ENCODE peak calls at places on chromosome 12, in six cellular contexts. K is neuronal stem cell, W is HAP-1, E is stomach, U is brain microvascular endothelial cell, R is astrocyte. O is an unnamed sample.

GRCh38 chr12:60106207-60106606 is 510.4 kb downstream of the SLC16A7 start:
- DNase-seq in U (no peak), K (no peak), E (no peak), R (peak; percentile 18), W (no peak), O (peak; percentile 25)

GRCh38 chr12:49264873-49265792 is at the start of gene TUBA1C:
- DNase-seq in K (peak; percentile 85), U (peak; percentile 84), R (peak; percentile 87), W (peak; percentile 97), E (peak; percentile 95), O (peak; percentile 95)

GRCh38 chr12:50401383-50402155 is 884 bp downstream of the LARP4 start:
- DNase-seq in R (peak; percentile 50), U (no peak), K (peak; percentile 6), W (no peak), E (no peak), O (peak; percentile 77)

GRCh38 chr12:80192087-80192486 is 92.8 kb downstream of the OTOGL start:
- DNase-seq in W (no peak), R (no peak), K (no peak), U (no peak), E (no peak), O (no peak)

GRCh38 chr12:109910969-109911348 is 10.9 kb downstream of the TCHP start:
- DNase-seq in K (no peak), U (peak; percentile 32), E (no peak), R (peak; percentile 2), W (peak; percentile 78), O (peak; percentile 12)

GRCh38 chr12:7399089-7399488 is 44.9 kb downstream of the CD163L1 start:
- DNase-seq in W (no peak), U (no peak), K (no peak), R (no peak), E (no peak), O (no peak)

GRCh38 chr12:54750-55535 is 11.6 kb upstream of the IQSEC3 start:
- DNase-seq in R (no peak), K (no peak), U (no peak), E (no peak), W (no peak), O (no peak)

GRCh38 chr12:26941251-26941650 is 3.0 kb downstream of the FGFR1OP2 start:
- DNase-seq in R (no peak), E (no peak), U (no peak), W (no peak), K (no peak), O (no peak)

GRCh38 chr12:132495629-132496207 is 5.8 kb downstream of the FBRSL1 start:
- DNase-seq in R (no peak), W (no peak), E (no peak), U (no peak), K (no peak), O (no peak)

GRCh38 chr12:19158909-19159308 is 29.4 kb downstream of the PLEKHA5 start:
- DNase-seq in E (no peak), R (peak; percentile 41), K (no peak), W (no peak), U (no peak), O (peak; percentile 81)

DNA sequence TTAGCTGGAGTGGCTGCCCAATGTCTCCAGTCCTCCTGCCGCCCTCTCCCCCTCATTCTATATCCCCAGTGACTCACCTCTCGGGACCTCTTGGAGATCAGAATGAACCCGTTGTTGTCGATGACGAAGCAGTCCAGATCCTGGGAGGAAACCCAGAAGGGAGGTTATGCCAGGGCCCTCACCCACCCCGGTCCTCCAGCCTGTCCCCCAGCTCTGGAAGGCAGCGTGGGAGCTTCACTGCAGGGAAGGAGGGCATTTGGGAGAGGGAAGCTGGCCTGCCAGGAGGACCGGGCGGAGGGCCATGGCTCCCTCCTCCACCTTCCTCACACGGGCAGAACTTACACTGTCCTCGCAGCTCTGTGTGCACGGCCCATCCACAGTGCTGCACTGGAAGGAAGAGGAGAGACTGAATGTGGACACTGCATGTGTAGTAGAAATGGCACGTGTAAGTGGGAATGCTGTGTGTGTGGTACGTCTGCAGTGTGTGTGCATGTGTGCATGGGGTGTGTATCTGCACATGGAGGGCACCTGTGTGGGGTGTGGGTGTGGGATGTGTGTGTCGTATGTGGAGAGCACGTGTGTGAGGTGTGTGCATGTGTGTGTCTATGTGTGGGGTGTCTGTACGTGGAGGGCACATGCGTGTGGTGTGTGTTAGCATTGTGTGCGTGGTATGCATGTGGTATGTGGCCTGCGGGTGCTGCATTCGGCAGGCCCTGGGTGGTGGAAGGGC is 10.0 kb upstream of the LRTM2 start:
- DNase-seq in K (no peak), W (no peak), U (peak; percentile 65), E (no peak), R (peak; percentile 50), O (no peak)
- H3K4me3 ChIP-seq in K (peak overlapping the region; percentile 41), W (no peak overlapping the region), U (peak overlapping the region; percentile 3), E (no peak overlapping the region), R (no peak overlapping the region), O (no peak overlapping the region)

GRCh38 chr12:113056381-113056630 is 224 bp upstream of the DTX1 start:
- DNase-seq in E (no peak), K (no peak), R (no peak), U (no peak), W (no peak), O (no peak)
- H3K4me3 ChIP-seq in E (peak overlapping the region; percentile 46), K (peak overlapping the region; percentile 89), R (no peak overlapping the region), U (peak overlapping the region; percentile 9), W (peak overlapping the region; percentile 32), O (no peak overlapping the region)

GRCh38 chr12:46264057-46264456 is 4.8 kb downstream of the SLC38A1 start:
- DNase-seq in R (peak; percentile 57), W (no peak), K (no peak), E (no peak), U (no peak), O (peak; percentile 77)

GRCh38 chr12:46265102-46265501 is 3.7 kb downstream of the SLC38A1 start:
- DNase-seq in W (no peak), R (no peak), E (no peak), U (no peak), K (no peak), O (no peak)

GRCh38 chr12:46266869-46267617 is 1.8 kb downstream of the SLC38A1 start:
- DNase-seq in K (peak; percentile 52), E (peak; percentile 70), U (peak; percentile 59), W (peak; percentile 77), R (peak; percentile 63), O (peak; percentile 61)

GRCh38 chr12:46266382-46266791 is 2.5 kb downstream of the SLC38A1 start:
- DNase-seq in E (no peak), W (peak; percentile 70), R (peak; percentile 30), K (no peak), U (peak; percentile 31), O (peak; percentile 37)

DNA sequence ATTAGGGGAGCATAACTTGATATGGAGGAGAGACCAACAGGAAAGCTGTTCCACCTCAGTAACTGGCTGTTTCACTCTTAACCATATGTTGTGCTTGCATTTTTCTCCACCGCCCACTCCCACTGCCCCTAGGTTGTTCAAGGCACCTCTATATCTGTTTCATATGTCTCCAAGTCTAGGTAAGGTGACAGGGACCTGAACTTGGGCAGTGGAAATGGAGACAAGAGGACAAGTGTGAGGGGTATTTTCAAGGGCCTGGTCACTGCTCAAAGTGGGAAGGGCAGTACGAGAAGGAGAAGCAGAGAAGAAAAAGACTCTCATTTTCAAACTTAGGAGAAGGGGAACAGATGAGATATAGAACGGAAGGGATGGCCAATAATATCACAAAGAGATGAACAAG is 3.1 kb downstream of the SLC38A1 start:
- DNase-seq in W (no peak), E (no peak), U (no peak), R (no peak), K (no peak), O (no peak)
- H3K4me3 ChIP-seq in W (peak overlapping the region; percentile 73), E (peak overlapping the region; percentile 66), U (no peak overlapping the region), R (no peak overlapping the region), K (no peak overlapping the region), O (peak overlapping the region; percentile 94)

GRCh38 chr12:34345801-34346200 is 323.5 kb downstream of the ALG10 start:
- DNase-seq in E (no peak), U (no peak), K (no peak), R (no peak), W (no peak), O (no peak)
- H3K4me3 ChIP-seq in E (no peak overlapping the region), U (no peak overlapping the region), K (no peak overlapping the region), R (no peak overlapping the region), W (no peak overlapping the region), O (no peak overlapping the region)

GRCh38 chr12:2034633-2035420 is 18.0 kb upstream of the CACNA1C start:
- DNase-seq in E (peak; percentile 90), U (peak; percentile 40), W (peak; percentile 91), K (peak; percentile 75), R (no peak), O (peak; percentile 65)
- H3K4me3 ChIP-seq in E (peak overlapping the region; percentile 34), U (peak overlapping the region; percentile 35), W (peak overlapping the region; percentile 7), K (peak overlapping the region; percentile 31), R (peak overlapping the region; percentile 54), O (peak overlapping the region; percentile 46)